ENCODE peak calls at places on chromosomes 4 and X, in five cellular contexts. One of them, this sample, is unnamed.

GRCh38 chr4:98491862-98492554 is 166.4 kb downstream of the TSPAN5 start:
- DNase-seq in lower leg skin: peak
- DNase-seq in K562: no peak
- DNase-seq in tibial nerve: no peak
- DNase-seq in right lobe of liver: no peak
- DNase-seq in this sample: no peak

GRCh38 chr4:150261571-150261970 is 183.3 kb downstream of the DCLK2 start:
- DNase-seq in lower leg skin: no peak
- DNase-seq in K562: no peak
- DNase-seq in tibial nerve: no peak
- DNase-seq in right lobe of liver: no peak
- DNase-seq in this sample: no peak

GRCh38 chr4:142282870-142283431 is 563.1 kb downstream of the INPP4B start:
- DNase-seq in lower leg skin: no peak
- DNase-seq in K562: no peak
- DNase-seq in tibial nerve: peak
- DNase-seq in right lobe of liver: no peak
- DNase-seq in this sample: no peak

GRCh38 chrX:136768469-136769084 is 12.2 kb downstream of the ARHGEF6 start:
- DNase-seq in lower leg skin: peak
- DNase-seq in K562: peak
- DNase-seq in tibial nerve: peak
- DNase-seq in right lobe of liver: no peak
- DNase-seq in this sample: no peak

GRCh38 chrX:150573702-150574101 is 5.3 kb downstream of the MTM1 start:
- DNase-seq in lower leg skin: no peak
- DNase-seq in K562: no peak
- DNase-seq in tibial nerve: no peak
- DNase-seq in right lobe of liver: no peak
- DNase-seq in this sample: no peak

GRCh38 chrX:25721564-25721963 is 416.6 kb upstream of the MAGEB18 start:
- DNase-seq in lower leg skin: no peak
- DNase-seq in K562: peak
- DNase-seq in tibial nerve: no peak
- DNase-seq in right lobe of liver: no peak
- DNase-seq in this sample: no peak

GRCh38 chr4:7397206-7398103 is 37.3 kb downstream of the PSAPL1 start:
- DNase-seq in lower leg skin: peak
- DNase-seq in K562: no peak
- DNase-seq in tibial nerve: no peak
- DNase-seq in right lobe of liver: no peak
- DNase-seq in this sample: no peak

GRCh38 chr4:131584587-131584986 is 1564.5 kb upstream of the PCDH10 start:
- DNase-seq in lower leg skin: no peak
- DNase-seq in K562: no peak
- DNase-seq in tibial nerve: no peak
- DNase-seq in right lobe of liver: no peak
- DNase-seq in this sample: no peak

GRCh38 chr4:169940460-169940859 is 85.7 kb downstream of the MFAP3L start:
- DNase-seq in lower leg skin: no peak
- DNase-seq in K562: no peak
- DNase-seq in tibial nerve: no peak
- DNase-seq in right lobe of liver: no peak
- DNase-seq in this sample: no peak

GRCh38 chr4:32140636-32141035 is 1420.5 kb downstream of the PCDH7 start:
- DNase-seq in lower leg skin: no peak
- DNase-seq in K562: peak
- DNase-seq in tibial nerve: no peak
- DNase-seq in right lobe of liver: no peak
- DNase-seq in this sample: no peak

GRCh38 chr4:7124643-7125442 is 57.0 kb upstream of the GRPEL1 start:
- DNase-seq in lower leg skin: no peak
- DNase-seq in K562: peak
- DNase-seq in tibial nerve: peak
- DNase-seq in right lobe of liver: no peak
- DNase-seq in this sample: no peak

DNA sequence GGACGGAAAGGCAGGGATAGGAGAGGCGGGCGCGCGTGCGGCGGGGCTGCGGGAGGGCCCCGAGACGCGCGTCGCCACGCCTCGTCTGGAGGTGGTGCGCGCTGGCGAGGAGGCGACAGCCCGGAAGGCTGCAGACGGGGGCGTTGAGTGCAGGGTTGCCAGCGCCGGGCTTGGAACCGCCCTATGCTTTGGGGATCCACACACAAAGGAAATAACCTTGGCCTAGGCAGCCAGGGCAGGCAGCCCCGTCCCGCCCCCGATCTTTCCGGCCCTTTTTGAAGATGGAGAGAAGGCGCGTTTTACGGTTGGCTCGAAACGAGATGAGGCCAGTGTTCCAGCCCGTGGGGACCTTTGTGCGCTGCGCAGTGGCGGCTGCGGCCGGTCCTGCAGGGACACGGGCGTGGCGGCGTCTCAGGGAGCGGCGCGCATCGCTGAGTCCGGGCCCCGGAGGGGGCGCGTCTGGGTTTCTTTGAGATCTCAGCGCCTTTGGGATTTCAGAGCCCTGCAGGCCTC is 50.8 kb upstream of the TRIM2 start:
- DNase-seq in lower leg skin: peak
- DNase-seq in K562: peak
- DNase-seq in tibial nerve: no peak
- DNase-seq in right lobe of liver: no peak
- DNase-seq in this sample: no peak
- TF ChIP-seq POLR2A in lower leg skin: no peak
- TF ChIP-seq POLR2A in K562: no peak
- TF ChIP-seq POLR2A in tibial nerve: no peak
- TF ChIP-seq POLR2A in right lobe of liver: no peak
- TF ChIP-seq POLR2A in this sample: no peak

GRCh38 chr4:38670939-38671593 is 7.1 kb downstream of the KLF3 start:
- DNase-seq in lower leg skin: no peak
- DNase-seq in K562: no peak
- DNase-seq in tibial nerve: no peak
- DNase-seq in right lobe of liver: no peak
- DNase-seq in this sample: no peak
- TF ChIP-seq POLR2A in lower leg skin: no peak
- TF ChIP-seq POLR2A in K562: no peak
- TF ChIP-seq POLR2A in tibial nerve: no peak
- TF ChIP-seq POLR2A in right lobe of liver: peak
- TF ChIP-seq POLR2A in this sample: no peak

GRCh38 chr4:76690906-76691275 is 207.1 kb downstream of the SOWAHB start:
- DNase-seq in lower leg skin: no peak
- DNase-seq in K562: no peak
- DNase-seq in tibial nerve: no peak
- DNase-seq in right lobe of liver: no peak
- DNase-seq in this sample: no peak

GRCh38 chr4:76687730-76688441 is 210.1 kb downstream of the SOWAHB start:
- DNase-seq in lower leg skin: no peak
- DNase-seq in K562: peak
- DNase-seq in tibial nerve: no peak
- DNase-seq in right lobe of liver: no peak
- DNase-seq in this sample: no peak

GRCh38 chr4:76690091-76690905 is 207.6 kb downstream of the SOWAHB start:
- DNase-seq in lower leg skin: no peak
- DNase-seq in K562: no peak
- DNase-seq in tibial nerve: no peak
- DNase-seq in right lobe of liver: peak
- DNase-seq in this sample: no peak

GRCh38 chr4:76688737-76689078 is 209.2 kb downstream of the SOWAHB start:
- DNase-seq in lower leg skin: no peak
- DNase-seq in K562: no peak
- DNase-seq in tibial nerve: no peak
- DNase-seq in right lobe of liver: no peak
- DNase-seq in this sample: no peak

DNA sequence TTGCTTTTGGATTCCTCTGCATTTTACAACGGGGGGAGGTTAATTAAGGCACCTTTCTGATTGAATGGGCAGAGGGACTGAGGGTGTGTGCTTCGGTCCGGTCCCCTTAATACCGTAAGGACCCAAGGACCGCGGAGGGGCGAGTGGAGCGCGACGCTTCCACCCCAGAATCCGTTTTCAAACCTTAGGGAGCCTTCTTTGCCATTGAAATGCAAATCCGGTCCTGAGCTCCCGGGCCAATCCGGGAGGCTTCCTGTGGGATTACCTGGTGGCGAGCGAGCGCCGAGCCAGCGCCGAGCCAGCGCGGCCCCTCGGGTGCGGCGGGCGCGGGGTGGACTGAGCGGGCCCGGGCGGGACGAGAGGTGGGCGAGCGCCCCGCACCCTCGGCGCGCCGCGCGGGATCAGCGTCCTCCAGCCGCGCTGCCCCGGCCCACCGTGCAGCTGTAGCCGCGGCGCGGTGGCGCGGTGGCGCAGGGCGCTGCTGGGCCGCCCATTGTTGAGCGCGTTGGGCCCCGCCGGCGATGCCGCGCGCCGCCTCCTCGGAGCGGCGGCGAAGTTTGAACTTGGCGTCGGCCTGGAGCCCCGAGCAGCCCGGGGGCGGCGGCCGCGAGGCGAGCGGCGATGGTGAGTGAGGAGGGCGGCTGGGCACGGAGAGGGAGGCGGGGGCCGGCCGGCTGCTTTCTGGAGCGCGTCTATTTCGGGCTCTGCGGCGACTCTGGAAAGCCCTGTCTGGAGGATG is 208.7 kb downstream of the SOWAHB start:
- DNase-seq in lower leg skin: no peak
- DNase-seq in K562: no peak
- DNase-seq in tibial nerve: peak
- DNase-seq in right lobe of liver: peak
- DNase-seq in this sample: no peak
- TF ChIP-seq POLR2A in lower leg skin: no peak
- TF ChIP-seq POLR2A in K562: no peak
- TF ChIP-seq POLR2A in tibial nerve: peak
- TF ChIP-seq POLR2A in right lobe of liver: peak
- TF ChIP-seq POLR2A in this sample: no peak

GRCh38 chrX:41350150-41350975 is 16.4 kb downstream of the DDX3X start:
- DNase-seq in lower leg skin: no peak
- DNase-seq in K562: peak
- DNase-seq in tibial nerve: no peak
- DNase-seq in right lobe of liver: no peak
- DNase-seq in this sample: no peak

GRCh38 chrX:41352329-41352801 is 18.4 kb downstream of the DDX3X start:
- DNase-seq in lower leg skin: no peak
- DNase-seq in K562: no peak
- DNase-seq in tibial nerve: no peak
- DNase-seq in right lobe of liver: no peak
- DNase-seq in this sample: no peak

GRCh38 chrX:41351923-41352322 is 18.0 kb downstream of the DDX3X start:
- DNase-seq in lower leg skin: no peak
- DNase-seq in K562: no peak
- DNase-seq in tibial nerve: no peak
- DNase-seq in right lobe of liver: no peak
- DNase-seq in this sample: no peak

GRCh38 chrX:41348551-41348950 is 14.6 kb downstream of the DDX3X start:
- DNase-seq in lower leg skin: no peak
- DNase-seq in K562: no peak
- DNase-seq in tibial nerve: no peak
- DNase-seq in right lobe of liver: no peak
- DNase-seq in this sample: no peak

GRCh38 chrX:41350976-41351569 is 17.1 kb downstream of the DDX3X start:
- DNase-seq in lower leg skin: no peak
- DNase-seq in K562: peak
- DNase-seq in tibial nerve: no peak
- DNase-seq in right lobe of liver: no peak
- DNase-seq in this sample: no peak
- TF ChIP-seq POLR2A in lower leg skin: no peak
- TF ChIP-seq POLR2A in K562: peak
- TF ChIP-seq POLR2A in tibial nerve: no peak
- TF ChIP-seq POLR2A in right lobe of liver: peak
- TF ChIP-seq POLR2A in this sample: no peak

DNA sequence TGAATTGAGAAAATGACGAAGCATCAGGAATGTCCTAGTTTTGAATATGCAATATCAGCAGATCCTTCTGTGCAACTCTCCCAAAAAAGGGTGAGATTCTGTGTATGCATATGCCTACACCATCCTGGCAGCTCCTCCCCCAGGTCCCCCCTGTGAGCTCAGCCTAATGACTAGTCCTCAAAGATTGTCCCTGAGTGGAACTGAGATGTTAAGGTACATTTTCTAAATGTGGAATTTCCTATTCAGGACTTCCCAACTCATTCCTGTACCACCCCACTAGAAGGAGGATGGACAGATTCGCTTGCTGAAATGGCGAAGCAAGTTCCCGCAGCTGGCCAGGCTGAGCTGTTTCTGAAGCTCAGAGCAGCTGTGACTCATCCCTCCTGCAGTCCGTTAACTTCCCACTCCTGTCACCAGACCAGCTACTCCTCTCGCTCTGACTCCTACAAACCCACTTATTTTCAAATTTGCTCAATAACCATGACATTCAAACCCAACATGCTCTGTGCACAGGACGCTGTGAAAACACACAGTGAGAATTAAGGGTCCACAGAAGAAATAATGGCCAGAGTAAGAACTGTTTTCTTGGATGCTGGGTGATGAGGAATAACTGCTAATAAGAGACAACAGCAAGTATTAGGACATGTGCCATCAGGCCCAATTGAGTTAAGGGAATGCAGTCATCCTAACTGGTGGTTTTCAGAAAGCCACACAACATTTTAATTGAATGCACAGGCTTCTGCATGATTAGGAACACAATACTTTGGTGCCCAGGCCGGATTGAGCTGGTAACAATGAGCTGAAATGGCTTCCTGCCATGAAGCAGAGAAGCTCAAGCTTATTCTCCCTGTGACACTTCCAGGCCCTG is 40.0 kb upstream of the IRF2 start:
- DNase-seq in lower leg skin: peak
- DNase-seq in K562: peak
- DNase-seq in tibial nerve: peak
- DNase-seq in right lobe of liver: no peak
- DNase-seq in this sample: no peak
- TF ChIP-seq POLR2A in lower leg skin: no peak
- TF ChIP-seq POLR2A in K562: no peak
- TF ChIP-seq POLR2A in tibial nerve: no peak
- TF ChIP-seq POLR2A in right lobe of liver: no peak
- TF ChIP-seq POLR2A in this sample: no peak

GRCh38 chr4:76666940-76667532 is 230.9 kb downstream of the SOWAHB start:
- DNase-seq in lower leg skin: no peak
- DNase-seq in K562: no peak
- DNase-seq in tibial nerve: no peak
- DNase-seq in right lobe of liver: no peak
- DNase-seq in this sample: no peak
- TF ChIP-seq POLR2A in lower leg skin: no peak
- TF ChIP-seq POLR2A in K562: no peak
- TF ChIP-seq POLR2A in tibial nerve: no peak
- TF ChIP-seq POLR2A in right lobe of liver: no peak
- TF ChIP-seq POLR2A in this sample: no peak

GRCh38 chr4:73869130-73870055 is at the start of gene CXCL1:
- DNase-seq in lower leg skin: no peak
- DNase-seq in K562: peak
- DNase-seq in tibial nerve: no peak
- DNase-seq in right lobe of liver: peak
- DNase-seq in this sample: no peak
- TF ChIP-seq POLR2A in lower leg skin: no peak
- TF ChIP-seq POLR2A in K562: no peak
- TF ChIP-seq POLR2A in tibial nerve: no peak
- TF ChIP-seq POLR2A in right lobe of liver: peak
- TF ChIP-seq POLR2A in this sample: no peak

GRCh38 chr4:16227462-16227868 is 1.2 kb upstream of the TAPT1 start:
- DNase-seq in lower leg skin: peak
- DNase-seq in K562: peak
- DNase-seq in tibial nerve: peak
- DNase-seq in right lobe of liver: peak
- DNase-seq in this sample: no peak
- TF ChIP-seq POLR2A in lower leg skin: no peak
- TF ChIP-seq POLR2A in K562: peak
- TF ChIP-seq POLR2A in tibial nerve: no peak
- TF ChIP-seq POLR2A in right lobe of liver: no peak
- TF ChIP-seq POLR2A in this sample: no peak

This sample was measured in vagina.